ENCODE peak calls at places on chromosomes 13 and 19, in ten cellular contexts. S, C, G, H, E, I, P, B, O and Q are unnamed samples.

GRCh38 chr13:93080587-93080986 is 146.0 kb upstream of the GPC6 start:
- DNase-seq in S (peak; percentile 40), C (peak; percentile 91), G (no peak), H (no peak), E (no peak), I (no peak), P (no peak), B (no peak), O (no peak), Q (peak; percentile 66)

GRCh38 chr19:48461982-48462655 is 6.7 kb downstream of the KCNJ14 start:
- DNase-seq in S (no peak), C (no peak), G (no peak), H (no peak), E (no peak), I (no peak), P (no peak), B (no peak), O (no peak), Q (no peak)

GRCh38 chr13:42970824-42971669 is 21.0 kb downstream of the EPSTI1 start:
- DNase-seq in S (peak; percentile 70), C (peak; percentile 37), G (peak; percentile 7), H (no peak), E (no peak), I (no peak), P (peak; percentile 18), B (no peak), O (no peak), Q (peak; percentile 63)

GRCh38 chr19:934865-935422 is 9.1 kb downstream of the ARID3A start:
- DNase-seq in S (peak; percentile 68), C (peak; percentile 74), G (no peak), H (peak; percentile 68), E (no peak), I (peak; percentile 38), P (no peak), B (no peak), O (no peak), Q (peak; percentile 85)

GRCh38 chr19:3243851-3244700 is 19.6 kb downstream of the CELF5 start:
- DNase-seq in S (peak; percentile 63), C (peak; percentile 51), G (peak; percentile 8), H (no peak), E (peak; percentile 46), I (peak; percentile 10), P (peak; percentile 25), B (peak; percentile 11), O (no peak), Q (peak; percentile 72)

GRCh38 chr13:71477735-71478134 is 389.3 kb downstream of the DACH1 start:
- DNase-seq in S (peak; percentile 30), C (peak; percentile 1), G (no peak), H (no peak), E (no peak), I (no peak), P (no peak), B (no peak), O (no peak), Q (no peak)

GRCh38 chr13:87889241-87889640 is 218.1 kb downstream of the SLITRK5 start:
- DNase-seq in S (no peak), C (no peak), G (no peak), H (no peak), E (no peak), I (no peak), P (no peak), B (no peak), O (no peak), Q (no peak)

GRCh38 chr13:103133551-103133950 is 67.3 kb upstream of the SLC10A2 start:
- DNase-seq in S (no peak), C (no peak), G (no peak), H (no peak), E (no peak), I (no peak), P (no peak), B (no peak), O (no peak), Q (no peak)

GRCh38 chr19:17405250-17406038 is at the start of gene BST2:
- DNase-seq in S (no peak), C (peak; percentile 57), G (no peak), H (no peak), E (no peak), I (no peak), P (no peak), B (no peak), O (peak; percentile 20), Q (peak; percentile 59)

GRCh38 chr13:26872444-26873173 is 112.0 kb upstream of the GPR12 start:
- DNase-seq in S (peak; percentile 55), C (no peak), G (peak; percentile 13), H (peak; percentile 18), E (peak; percentile 11), I (no peak), P (peak; percentile 35), B (no peak), O (no peak), Q (peak; percentile 42)

GRCh38 chr19:3028305-3029069 is 593 bp downstream of the TLE2 start:
- DNase-seq in S (no peak), C (no peak), G (no peak), H (no peak), E (no peak), I (no peak), P (peak; percentile 23), B (no peak), O (no peak), Q (no peak)

GRCh38 chr13:44870456-44870929 is 118.8 kb downstream of the NUFIP1 start:
- DNase-seq in S (peak; percentile 7), C (no peak), G (no peak), H (no peak), E (no peak), I (no peak), P (no peak), B (no peak), O (no peak), Q (no peak)

GRCh38 chr13:20160346-20161274 is at the start of gene GJA3:
- DNase-seq in S (peak; percentile 48), C (peak; percentile 44), G (peak; percentile 40), H (no peak), E (no peak), I (no peak), P (peak; percentile 33), B (no peak), O (no peak), Q (peak; percentile 19)

GRCh38 chr19:38452430-38453366 is 19.2 kb downstream of the RYR1 start:
- DNase-seq in S (peak; percentile 4), C (no peak), G (peak; percentile 34), H (no peak), E (no peak), I (no peak), P (no peak), B (no peak), O (no peak), Q (no peak)

GRCh38 chr13:28415994-28416411 is 78.9 kb downstream of the FLT1 start:
- DNase-seq in S (peak; percentile 3), C (no peak), G (no peak), H (no peak), E (no peak), I (no peak), P (no peak), B (no peak), O (no peak), Q (no peak)

GRCh38 chr13:71605744-71606143 is 261.3 kb downstream of the DACH1 start:
- DNase-seq in S (no peak), C (no peak), G (no peak), H (no peak), E (no peak), I (no peak), P (no peak), B (no peak), O (no peak), Q (no peak)

GRCh38 chr19:15294591-15294990 is 37.7 kb downstream of the BRD4 start:
- DNase-seq in S (no peak), C (no peak), G (no peak), H (peak; percentile 28), E (no peak), I (no peak), P (no peak), B (no peak), O (no peak), Q (peak; percentile 40)

GRCh38 chr19:2553510-2553909 is 77.6 kb downstream of the GADD45B start:
- DNase-seq in S (no peak), C (no peak), G (no peak), H (no peak), E (no peak), I (no peak), P (no peak), B (no peak), O (no peak), Q (no peak)

GRCh38 chr13:101455863-101456262 is 3.4 kb downstream of the ITGBL1 start:
- DNase-seq in S (peak; percentile 90), C (peak; percentile 98), G (no peak), H (no peak), E (no peak), I (peak; percentile 73), P (no peak), B (no peak), O (no peak), Q (peak; percentile 89)

GRCh38 chr19:57560049-57560491 is 407 bp upstream of the ZNF550 start:
- DNase-seq in S (peak; percentile 55), C (peak; percentile 70), G (no peak), H (no peak), E (no peak), I (peak; percentile 35), P (no peak), B (no peak), O (no peak), Q (peak; percentile 72)

GRCh38 chr13:62375653-62376052 is 960.0 kb upstream of the PCDH20 start:
- DNase-seq in S (no peak), C (no peak), G (no peak), H (no peak), E (no peak), I (no peak), P (no peak), B (no peak), O (no peak), Q (no peak)

GRCh38 chr19:58399903-58400637 is 4.6 kb downstream of the RNF225 start:
- DNase-seq in S (no peak), C (no peak), G (no peak), H (no peak), E (no peak), I (no peak), P (no peak), B (no peak), O (no peak), Q (no peak)